ENCODE peak calls at places on chromosomes 16 and 17, in six cellular contexts. X, C, T, Q, B and L are unnamed samples.
A peak's percentile ranks its signal among the peaks of the same experiment; 100 is the strongest.

GRCh38 chr16:11499295-11500089 is 87.2 kb downstream of the LITAF start:
- DNase-seq in X (no peak), C (no peak), T (peak; percentile 52), Q (no peak), B (no peak), L (no peak)

GRCh38 chr17:60229189-60229802 is 79.5 kb downstream of the CA4 start:
- DNase-seq in X (peak; percentile 63), C (no peak), T (no peak), Q (no peak), B (peak; percentile 13), L (no peak)

GRCh38 chr17:43994272-43995149 is 9.9 kb upstream of the NAGS start:
- DNase-seq in X (peak; percentile 37), C (no peak), T (peak; percentile 92), Q (peak; percentile 66), B (peak; percentile 37), L (peak; percentile 86)

GRCh38 chr17:1773755-1774181 is 11.9 kb downstream of the SERPINF1 start:
- DNase-seq in X (no peak), C (no peak), T (no peak), Q (no peak), B (no peak), L (no peak)

GRCh38 chr17:77572851-77573250 is 385.7 kb upstream of the TNRC6C start:
- DNase-seq in X (no peak), C (no peak), T (no peak), Q (no peak), B (no peak), L (peak; percentile 31)

GRCh38 chr16:64540449-64540848 is 581.4 kb downstream of the CDH11 start:
- DNase-seq in X (no peak), C (no peak), T (no peak), Q (no peak), B (no peak), L (no peak)

GRCh38 chr16:24381470-24382118 is 125.5 kb downstream of the CACNG3 start:
- DNase-seq in X (no peak), C (no peak), T (no peak), Q (no peak), B (no peak), L (peak; percentile 40)

GRCh38 chr16:8936421-8936820 is 27.3 kb downstream of the USP7 start:
- DNase-seq in X (peak; percentile 54), C (no peak), T (no peak), Q (peak; percentile 53), B (peak; percentile 83), L (peak; percentile 79)

GRCh38 chr17:33868899-33869298 is 386.2 kb upstream of the CCL2 start:
- DNase-seq in X (no peak), C (no peak), T (no peak), Q (no peak), B (no peak), L (no peak)

GRCh38 chr17:31562447-31562846 is 171.0 kb downstream of the RAB11FIP4 start:
- DNase-seq in X (no peak), C (no peak), T (no peak), Q (no peak), B (no peak), L (no peak)
- H3K14ac ChIP-seq in X (peak overlapping the region; percentile 31), C (no peak overlapping the region), T (no peak overlapping the region), Q (no peak overlapping the region), B (no peak overlapping the region), L (no peak overlapping the region)

GRCh38 chr16:35364263-35364662 is 1904.9 kb downstream of the TP53TG3F start:
- DNase-seq in X (no peak), C (no peak), T (no peak), Q (no peak), B (no peak), L (no peak)
- H3K9me3 ChIP-seq in X (peaks cover 11% of the 10 kb centered on the region), C (peaks cover 40% of the 10 kb centered on the region), T (peaks cover 83% of the 10 kb centered on the region), Q (peaks cover 10% of the 10 kb centered on the region), B (peaks cover 18% of the 10 kb centered on the region), L (peaks cover 89% of the 10 kb centered on the region)

DNA sequence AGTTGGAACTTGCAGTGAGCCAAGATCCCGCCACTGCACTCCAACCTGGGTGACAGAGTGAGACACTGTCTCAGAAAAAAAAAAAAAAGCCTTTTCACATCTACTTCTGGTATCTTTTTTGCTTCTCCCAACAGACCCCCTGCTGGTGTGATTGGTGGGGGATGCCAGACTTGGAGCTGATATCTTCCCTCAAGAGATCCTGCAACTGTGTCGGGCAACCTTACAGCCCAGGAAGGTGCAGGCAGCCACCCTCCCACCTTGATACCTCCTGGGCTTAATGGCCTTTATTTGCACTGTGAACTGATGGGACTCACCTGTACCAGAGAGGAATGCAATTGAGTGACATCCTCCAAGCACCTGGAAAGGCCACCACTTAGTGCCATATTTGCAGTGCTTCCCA is 142.3 kb downstream of the RGS9 start:
- DNase-seq in X (no peak), C (no peak), T (no peak), Q (no peak), B (no peak), L (peak; percentile 21)
- H3K14ac ChIP-seq in X (no peak overlapping the region), C (no peak overlapping the region), T (no peak overlapping the region), Q (no peak overlapping the region), B (no peak overlapping the region), L (no peak overlapping the region)

GRCh38 chr17:8925808-8926207 is 39.7 kb downstream of the PIK3R5 start:
- DNase-seq in X (no peak), C (no peak), T (no peak), Q (no peak), B (no peak), L (peak; percentile 14)
- H3K9me3 ChIP-seq in X (peaks cover 17% of the 10 kb centered on the region), C (peaks cover 13% of the 10 kb centered on the region), T (peaks cover 17% of the 10 kb centered on the region), Q (peaks cover 56% of the 10 kb centered on the region), B (peaks cover 10% of the 10 kb centered on the region), L (peaks cover 12% of the 10 kb centered on the region)

GRCh38 chr17:32444301-32445074 is at the start of gene PSMD11:
- DNase-seq in X (peak; percentile 95), C (peak; percentile 93), T (peak; percentile 99), Q (peak; percentile 96), B (peak; percentile 97), L (peak; percentile 100)

GRCh38 chr17:32441886-32442285 is 2.4 kb upstream of the PSMD11 start:
- DNase-seq in X (no peak), C (no peak), T (no peak), Q (no peak), B (no peak), L (no peak)

GRCh38 chr17:32445497-32445896 is 1.2 kb downstream of the PSMD11 start:
- DNase-seq in X (no peak), C (no peak), T (no peak), Q (no peak), B (no peak), L (no peak)

GRCh38 chr17:32445075-32445427 is 741 bp downstream of the PSMD11 start:
- DNase-seq in X (peak; percentile 71), C (no peak), T (no peak), Q (peak; percentile 85), B (peak; percentile 68), L (peak; percentile 46)

GRCh38 chr17:32443827-32444300 is 446 bp upstream of the PSMD11 start:
- DNase-seq in X (no peak), C (no peak), T (no peak), Q (no peak), B (no peak), L (no peak)
- H3K14ac ChIP-seq in X (no peak overlapping the region), C (no peak overlapping the region), T (no peak overlapping the region), Q (no peak overlapping the region), B (no peak overlapping the region), L (no peak overlapping the region)

GRCh38 chr17:4028436-4028835 is 64.2 kb upstream of the ATP2A3 start:
- DNase-seq in X (no peak), C (no peak), T (no peak), Q (no peak), B (no peak), L (no peak)
- H3K9me3 ChIP-seq in X (peaks cover 37% of the 10 kb centered on the region), C (peaks cover 13% of the 10 kb centered on the region), T (peaks cover 9% of the 10 kb centered on the region), Q (peaks cover 72% of the 10 kb centered on the region), B (peaks cover 10% of the 10 kb centered on the region), L (peaks cover 15% of the 10 kb centered on the region)

GRCh38 chr17:10141436-10141835 is 57.0 kb downstream of the GAS7 start:
- DNase-seq in X (no peak), C (no peak), T (no peak), Q (no peak), B (no peak), L (no peak)

GRCh38 chr17:10149573-10150399 is 48.6 kb downstream of the GAS7 start:
- DNase-seq in X (peak; percentile 86), C (no peak), T (no peak), Q (peak; percentile 93), B (peak; percentile 59), L (no peak)

GRCh38 chr17:10139560-10139959 is 58.8 kb downstream of the GAS7 start:
- DNase-seq in X (no peak), C (no peak), T (no peak), Q (peak; percentile 63), B (no peak), L (no peak)

GRCh38 chr17:10144456-10144855 is 54.0 kb downstream of the GAS7 start:
- DNase-seq in X (no peak), C (no peak), T (no peak), Q (no peak), B (peak; percentile 78), L (no peak)

GRCh38 chr17:10144976-10145375 is 53.4 kb downstream of the GAS7 start:
- DNase-seq in X (no peak), C (no peak), T (no peak), Q (no peak), B (peak; percentile 55), L (no peak)
- H3K14ac ChIP-seq in X (no peak overlapping the region), C (no peak overlapping the region), T (no peak overlapping the region), Q (no peak overlapping the region), B (no peak overlapping the region), L (no peak overlapping the region)